ENCODE peak calls at places on chromosome 1, in five cellular contexts. U is RWPE1, D is pancreas, I is brain microvascular endothelial cell, N is A549. R is an unnamed sample.
A peak's percentile ranks its signal among the peaks of the same experiment; 100 is the strongest.

GRCh38 chr1:27416387-27417111 is 24.1 kb downstream of the GPR3 start:
- DNase-seq in N (no peak), I (peak; percentile 62), U (no peak), D (no peak), R (peak; percentile 54)

GRCh38 chr1:50257940-50258339 is 149.2 kb downstream of the ELAVL4 start:
- DNase-seq in I (no peak), D (no peak), N (no peak), U (no peak), R (no peak)

GRCh38 chr1:169896013-169896412 is 2.3 kb upstream of the SCYL3 start:
- DNase-seq in D (no peak), I (no peak), N (no peak), U (no peak), R (no peak)

GRCh38 chr1:37096523-37096922 is 62.2 kb upstream of the GRIK3 start:
- DNase-seq in U (no peak), N (peak; percentile 4), D (no peak), I (no peak), R (no peak)

GRCh38 chr1:30857964-30858363 is 50.6 kb downstream of the SDC3 start:
- DNase-seq in N (no peak), I (no peak), U (no peak), D (no peak), R (no peak)

GRCh38 chr1:160099716-160100375 is 1.4 kb upstream of the IGSF8 start:
- DNase-seq in U (no peak), D (no peak), N (no peak), I (no peak), R (no peak)

GRCh38 chr1:29800120-29800519 is 563.8 kb downstream of the PTPRU start:
- DNase-seq in N (no peak), I (no peak), U (no peak), D (no peak), R (no peak)

GRCh38 chr1:230542054-230542453 is 100.2 kb upstream of the COG2 start:
- DNase-seq in N (no peak), D (no peak), I (peak; percentile 92), U (peak; percentile 48), R (no peak)

GRCh38 chr1:31725777-31726535 is 22.1 kb upstream of the COL16A1 start:
- DNase-seq in U (no peak), D (no peak), I (no peak), N (no peak), R (no peak)

GRCh38 chr1:228423399-228424053 is 6.9 kb upstream of the TRIM17 start:
- DNase-seq in N (no peak), U (no peak), I (no peak), D (no peak), R (no peak)

GRCh38 chr1:25971044-25971881 is 26.6 kb downstream of the PAFAH2 start:
- DNase-seq in N (no peak), I (no peak), U (no peak), D (no peak), R (no peak)

GRCh38 chr1:161044908-161045748 is 649 bp downstream of the USF1 start:
- DNase-seq in U (peak; percentile 65), I (peak; percentile 56), N (peak; percentile 56), D (peak; percentile 68), R (peak; percentile 57)

GRCh38 chr1:223197923-223198627 is 55.0 kb upstream of the TLR5 start:
- DNase-seq in D (no peak), U (no peak), I (no peak), N (no peak), R (no peak)

GRCh38 chr1:243855616-243856318 is 5.7 kb upstream of the AKT3 start:
- DNase-seq in N (no peak), I (no peak), U (no peak), D (no peak), R (no peak)

GRCh38 chr1:14466006-14466405 is 132.5 kb upstream of the KAZN start:
- DNase-seq in I (no peak), U (no peak), D (no peak), N (no peak), R (no peak)

GRCh38 chr1:246691622-246692495 is 32.4 kb upstream of the SCCPDH start:
- DNase-seq in N (no peak), D (no peak), U (no peak), I (no peak), R (no peak)

GRCh38 chr1:207925210-207925609 is 14.3 kb upstream of the CD34 start:
- DNase-seq in D (no peak), I (peak; percentile 12), U (no peak), N (no peak), R (peak; percentile 44)

GRCh38 chr1:183164350-183164749 is 21.7 kb upstream of the LAMC2 start:
- DNase-seq in U (peak; percentile 92), D (no peak), N (peak; percentile 76), I (peak; percentile 75), R (no peak)

GRCh38 chr1:27934818-27935549 is at the start of gene SMPDL3B:
- DNase-seq in I (no peak), N (peak; percentile 60), D (peak; percentile 68), U (peak; percentile 46), R (no peak)

GRCh38 chr1:32719681-32720275 is 17.2 kb upstream of the SYNC start:
- DNase-seq in I (no peak), U (no peak), N (no peak), D (no peak), R (no peak)

GRCh38 chr1:223089250-223089649 is 53.8 kb downstream of the TLR5 start:
- DNase-seq in N (no peak), U (no peak), I (no peak), D (no peak), R (no peak)

GRCh38 chr1:26879793-26880192 is 10.3 kb downstream of the GPN2 start:
- DNase-seq in N (no peak), D (no peak), U (no peak), I (no peak), R (no peak)

GRCh38 chr1:24567792-24568388 is 12.0 kb downstream of the NCMAP start:
- DNase-seq in I (no peak), D (peak; percentile 83), N (peak; percentile 36), U (no peak), R (no peak)

GRCh38 chr1:248838357-248839167 is 538 bp downstream of the ZNF672 start:
- DNase-seq in N (peak; percentile 71), I (peak; percentile 78), U (peak; percentile 90), D (peak; percentile 90), R (peak; percentile 93)

GRCh38 chr1:114274621-114275317 is 121.1 kb upstream of the SYT6 start:
- DNase-seq in D (no peak), I (no peak), U (no peak), N (no peak), R (peak; percentile 13)

GRCh38 chr1:38502772-38503171 is 356.8 kb downstream of the RRAGC start:
- DNase-seq in D (no peak), N (no peak), U (no peak), I (no peak), R (no peak)

GRCh38 chr1:48105167-48105566 is 108.0 kb upstream of the TRABD2B start:
- DNase-seq in N (no peak), I (no peak), U (no peak), D (no peak), R (no peak)

GRCh38 chr1:30791853-30792252 is 34.3 kb upstream of the LAPTM5 start:
- DNase-seq in N (no peak), I (no peak), D (no peak), U (no peak), R (no peak)

GRCh38 chr1:172906778-172907592 is 143.8 kb downstream of the TNFSF18 start:
- DNase-seq in D (no peak), I (peak; percentile 91), U (no peak), N (no peak), R (no peak)

GRCh38 chr1:70718086-70718630 is 307.1 kb downstream of the CTH start:
- DNase-seq in D (no peak), N (no peak), I (no peak), U (no peak), R (no peak)

GRCh38 chr1:64236584-64236983 is 33.2 kb downstream of the UBE2U start:
- DNase-seq in U (no peak), I (no peak), D (no peak), N (no peak), R (no peak)

GRCh38 chr1:64241069-64241468 is 37.6 kb downstream of the UBE2U start:
- DNase-seq in I (no peak), U (no peak), N (no peak), D (no peak), R (no peak)

GRCh38 chr1:64242895-64243756 is 39.7 kb downstream of the UBE2U start:
- DNase-seq in U (peak; percentile 59), N (no peak), D (no peak), I (peak; percentile 32), R (no peak)

GRCh38 chr1:64243757-64244080 is 40.3 kb downstream of the UBE2U start:
- DNase-seq in D (no peak), N (no peak), U (no peak), I (no peak), R (no peak)

GRCh38 chr1:64240209-64240608 is 36.8 kb downstream of the UBE2U start:
- DNase-seq in I (no peak), D (no peak), N (no peak), U (no peak), R (no peak)
- TF ChIP-seq CTCF in I (peak; percentile 29), D (no peak), N (no peak), U (no peak), R (peak; percentile 29)

DNA sequence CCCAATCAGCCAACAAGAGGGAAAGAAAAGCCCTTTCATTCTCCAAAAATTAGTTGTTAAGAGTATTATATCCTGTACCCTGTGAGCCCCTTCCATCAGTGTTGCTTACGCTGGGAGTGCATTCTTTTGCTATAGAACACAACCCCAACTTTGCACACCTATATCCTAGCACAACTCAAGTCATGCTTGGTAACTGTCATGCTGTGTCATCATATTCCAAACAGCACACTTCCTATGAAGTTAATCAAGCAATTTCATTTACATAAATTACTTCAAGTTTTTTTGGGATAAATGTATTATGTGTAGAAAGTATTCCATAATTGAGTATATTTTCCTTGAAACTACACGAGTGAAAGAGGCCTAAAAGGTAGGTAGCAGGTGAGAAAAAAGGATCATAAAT is 20.0 kb downstream of the FUBP1 start:
- DNase-seq in D (no peak), N (no peak), U (no peak), I (no peak), R (no peak)
- H3K27ac ChIP-seq in D (no peak overlapping the region), N (no peak overlapping the region), U (no peak overlapping the region), I (no peak overlapping the region), R (no peak overlapping the region)

DNA sequence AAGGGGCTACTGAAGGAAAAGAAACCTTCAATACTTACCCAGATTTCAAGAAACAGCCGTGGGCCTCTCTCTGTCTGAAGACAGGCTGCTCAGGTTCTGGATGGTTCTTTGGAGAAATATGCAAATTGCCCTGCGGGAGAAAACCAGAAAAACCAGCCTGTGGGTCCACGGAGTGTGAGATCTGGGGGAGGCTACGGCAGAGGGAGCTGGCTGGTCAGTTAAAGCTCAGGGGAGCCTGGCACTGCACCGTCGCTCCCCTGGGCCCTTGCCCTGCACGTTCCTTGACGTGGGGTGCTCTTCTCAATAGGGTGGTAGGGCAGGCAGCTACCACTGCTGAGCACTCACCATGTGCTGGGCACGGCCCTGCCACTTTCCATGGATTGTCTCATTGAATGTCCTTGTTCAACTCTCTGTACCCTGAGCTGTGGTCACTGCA is 12.7 kb downstream of the TMCO4 start:
- DNase-seq in D (peak; percentile 43), U (peak; percentile 40), I (no peak), N (no peak), R (no peak)
- TF ChIP-seq CTCF in D (no peak), U (no peak), I (no peak), N (no peak), R (no peak)

DNA sequence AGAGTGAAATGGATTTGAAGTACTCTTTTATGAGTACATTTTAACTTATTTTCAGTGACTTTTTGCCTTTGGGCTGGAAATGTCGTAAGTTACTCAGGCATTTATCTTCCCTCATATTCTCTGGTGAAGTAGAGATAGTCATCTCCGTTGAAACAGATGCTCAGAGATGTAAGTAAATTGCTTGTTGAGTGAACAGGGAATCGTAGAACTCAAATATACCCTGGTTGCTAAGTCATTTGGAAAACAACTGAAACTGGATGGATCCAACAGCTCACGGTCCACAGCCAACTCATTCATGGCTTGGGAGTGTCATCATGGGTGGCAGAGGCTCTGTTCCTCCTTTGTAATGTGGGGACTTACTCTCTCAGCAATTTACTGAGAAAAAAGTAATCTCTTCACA is 107.2 kb downstream of the LEPR start:
- DNase-seq in I (no peak), D (no peak), N (no peak), U (no peak), R (no peak)
- H3K27ac ChIP-seq in I (no peak overlapping the region), D (no peak overlapping the region), N (no peak overlapping the region), U (no peak overlapping the region), R (peak overlapping the region; percentile 43)

R was measured in heart right ventricle.